ENCODE peak calls at places on chromosome 17, in ten cellular contexts. Y is substantia nigra; T is CD4-positive, alpha-beta memory T cell; J is progenitor cell of endocrine pancreas; C is stimulated activated CD8-positive, alpha-beta memory T cell treated with anti-CD3 and anti-CD28 coated beads, Interleukin-4, amount 100 ng/mL, for 4 hours; E is stimulated activated CD4-positive, alpha-beta T cell treated with anti-CD3 and anti-CD28 coated beads, Interleukin-1b, Interleukin-23, amount 100 ng/mL, for 24 hours; R is activated CD4-positive, alpha-beta memory T cell treated with anti-CD3 and anti-CD28 coated beads, Interleukin-2, amount 10 ng/mL, durations not matched to agents 7 days and 5 days; Z is A549; P is astrocyte of the hippocampus; V is endothelial cell. N is an unnamed sample.

GRCh38 chr17:40342575-40343058 is 21.9 kb downstream of the GJD3 start:
- DNase-seq in Y (no peak), T (no peak), R (no peak), E (no peak), C (no peak), P (no peak), V (no peak), J (no peak), Z (no peak), N (no peak)

GRCh38 chr17:74734256-74734655 is 2.8 kb upstream of the RAB37 start:
- DNase-seq in E (no peak), V (no peak), J (no peak), T (no peak), Z (no peak), R (no peak), Y (no peak), P (no peak), C (no peak), N (no peak)

GRCh38 chr17:17484451-17484899 is 7.7 kb downstream of the MED9 start:
- DNase-seq in C (no peak), Z (no peak), R (no peak), T (no peak), Y (no peak), J (no peak), E (no peak), P (no peak), V (no peak), N (no peak)

GRCh38 chr17:50480854-50481490 is 2.3 kb downstream of the RSAD1 start:
- DNase-seq in V (no peak), E (no peak), Z (no peak), C (no peak), J (no peak), P (no peak), R (no peak), Y (no peak), T (no peak), N (no peak)

GRCh38 chr17:32747856-32748255 is 129.1 kb downstream of the MYO1D start:
- DNase-seq in Y (no peak), C (no peak), T (no peak), J (no peak), Z (no peak), E (no peak), R (no peak), P (no peak), V (no peak), N (no peak)

GRCh38 chr17:39754161-39754957 is 16.6 kb downstream of the GRB7 start:
- DNase-seq in J (peak), R (peak), Y (peak), P (peak), E (peak), C (peak), T (peak), V (peak), Z (peak), N (peak)

GRCh38 chr17:78224226-78225087 is 7.0 kb upstream of the TMEM235 start:
- DNase-seq in R (no peak), Y (peak), E (no peak), V (no peak), J (no peak), Z (no peak), C (no peak), P (no peak), T (no peak), N (no peak)

GRCh38 chr17:47994714-47995113 is 23.8 kb downstream of the CDK5RAP3 start:
- DNase-seq in E (no peak), P (no peak), V (no peak), C (no peak), J (no peak), Z (no peak), Y (no peak), T (no peak), R (no peak), N (no peak)

GRCh38 chr17:57666198-57666870 is 78.8 kb downstream of the CCDC182 start:
- DNase-seq in J (no peak), T (no peak), R (no peak), C (no peak), E (no peak), Z (no peak), V (no peak), Y (no peak), P (no peak), N (no peak)

GRCh38 chr17:7988750-7989178 is 13.7 kb upstream of the GUCY2D start:
- DNase-seq in R (peak), Z (peak), J (no peak), E (peak), P (peak), C (peak), T (peak), Y (peak), V (peak), N (peak)

GRCh38 chr17:64547354-64547753 is 40.6 kb downstream of the CEP95 start:
- DNase-seq in V (no peak), C (no peak), Y (no peak), J (no peak), R (no peak), P (no peak), Z (no peak), E (no peak), T (no peak), N (no peak)

GRCh38 chr17:20116683-20117309 is 107.6 kb downstream of the SPECC1 start:
- DNase-seq in T (peak), C (peak), Y (peak), Z (peak), R (peak), J (peak), P (peak), E (peak), V (peak), N (peak)

GRCh38 chr17:47119746-47120520 is 69.2 kb downstream of the CDC27 start:
- DNase-seq in Y (no peak), P (peak), V (no peak), C (no peak), J (no peak), E (no peak), Z (no peak), T (no peak), R (no peak), N (no peak)

GRCh38 chr17:81479175-81479574 is 33.4 kb downstream of the ACTG1 start:
- DNase-seq in R (no peak), C (no peak), T (no peak), Z (no peak), P (no peak), E (no peak), J (no peak), V (no peak), Y (no peak), N (no peak)

GRCh38 chr17:80963812-80964211 is 27.8 kb upstream of the CHMP6 start:
- DNase-seq in E (no peak), T (no peak), R (no peak), V (no peak), J (no peak), C (no peak), P (no peak), Y (no peak), Z (no peak), N (no peak)

GRCh38 chr17:54435966-54436365 is 464.7 kb upstream of the TOM1L1 start:
- DNase-seq in C (no peak), Y (no peak), P (no peak), E (no peak), V (no peak), T (no peak), Z (no peak), R (no peak), J (no peak), N (no peak)

GRCh38 chr17:79019631-79020584 is 4.1 kb upstream of the C1QTNF1 start:
- DNase-seq in E (no peak), T (peak), P (peak), Y (no peak), C (no peak), Z (peak), R (peak), J (no peak), V (peak), N (peak)

GRCh38 chr17:46144246-46144645 is 49.0 kb downstream of the KANSL1 start:
- DNase-seq in T (no peak), V (no peak), J (no peak), R (no peak), Z (no peak), E (no peak), C (no peak), P (peak), Y (no peak), N (no peak)

GRCh38 chr17:18949566-18949965 is 2.4 kb upstream of the SLC5A10 start:
- DNase-seq in T (no peak), R (no peak), C (no peak), Z (no peak), Y (no peak), E (no peak), P (no peak), V (no peak), J (no peak), N (no peak)

N was measured in central memory CD4-positive, alpha-beta T cell.